ENCODE peak calls at places on chromosome 16, in four cellular contexts. P is GM12878, O is HepG2, C is K562. X is an unnamed sample.
A peak's percentile ranks its signal among the peaks of the same experiment; 100 is the strongest.

GRCh38 chr16:4384497-4384896 is 12.8 kb downstream of the VASN start:
- DNase-seq in O (no peak), C (no peak), P (no peak), X (no peak)

GRCh38 chr16:76360384-76360783 is 83.2 kb downstream of the CNTNAP4 start:
- DNase-seq in O (no peak), C (no peak), P (no peak), X (no peak)

GRCh38 chr16:2470234-2470601 is 879 bp upstream of the NTN3 start:
- DNase-seq in C (no peak), P (no peak), O (no peak), X (no peak)

GRCh38 chr16:60905806-60906205 is 1130.4 kb downstream of the CDH8 start:
- DNase-seq in O (no peak), P (no peak), C (no peak), X (no peak)

GRCh38 chr16:11576427-11577289 is 10.1 kb downstream of the LITAF start:
- DNase-seq in O (peak; percentile 97), C (no peak), P (peak; percentile 82), X (no peak)

GRCh38 chr16:75326333-75326732 is 74.9 kb upstream of the BCAR1 start:
- DNase-seq in P (no peak), O (no peak), C (no peak), X (no peak)

GRCh38 chr16:31081428-31082351 is 7.1 kb downstream of the PRSS53 start:
- DNase-seq in P (no peak), C (no peak), O (no peak), X (no peak)

GRCh38 chr16:2673066-2673999 is 9.0 kb upstream of the KCTD5 start:
- DNase-seq in C (peak; percentile 95), O (peak; percentile 86), P (peak; percentile 54), X (peak; percentile 96)

GRCh38 chr16:84843149-84844048 is 23.6 kb downstream of the CRISPLD2 start:
- DNase-seq in O (no peak), C (no peak), P (no peak), X (no peak)

GRCh38 chr16:54033747-54034146 is 252.8 kb downstream of the IRX3 start:
- DNase-seq in C (no peak), P (no peak), O (no peak), X (no peak)

GRCh38 chr16:17590711-17591654 is 120.2 kb upstream of the XYLT1 start:
- DNase-seq in O (no peak), P (no peak), C (peak; percentile 60), X (no peak)

GRCh38 chr16:2208308-2208707 is 2.4 kb downstream of the BRICD5 start:
- DNase-seq in C (no peak), P (no peak), O (no peak), X (no peak)

GRCh38 chr16:10031473-10031872 is 150.8 kb downstream of the GRIN2A start:
- DNase-seq in P (no peak), C (no peak), O (no peak), X (peak; percentile 24)

GRCh38 chr16:53285236-53285635 is 149.0 kb upstream of the RBL2 start:
- DNase-seq in O (no peak), P (no peak), C (no peak), X (no peak)

GRCh38 chr16:85330694-85331188 is 218.5 kb upstream of the CIBAR2 start:
- DNase-seq in O (peak; percentile 72), P (no peak), C (peak; percentile 89), X (peak; percentile 96)

GRCh38 chr16:4314532-4315184 is 1.2 kb upstream of the GLIS2 start:
- DNase-seq in C (peak; percentile 64), P (no peak), O (no peak), X (peak; percentile 72)

GRCh38 chr16:66695935-66696668 is 441 bp downstream of the CMTM4 start:
- DNase-seq in P (no peak), C (peak; percentile 53), O (no peak), X (peak; percentile 68)

GRCh38 chr16:68289621-68290329 is 21.0 kb downstream of the SLC7A6OS start:
- DNase-seq in C (peak; percentile 87), P (peak; percentile 77), O (no peak), X (no peak)

GRCh38 chr16:50655558-50656055 is 25.5 kb downstream of the SNX20 start:
- DNase-seq in C (no peak), O (no peak), P (no peak), X (no peak)

GRCh38 chr16:31537362-31537921 is 9.7 kb downstream of the AHSP start:
- DNase-seq in P (no peak), C (no peak), O (no peak), X (peak; percentile 73)

GRCh38 chr16:83926726-83927397 is 26.2 kb upstream of the OSGIN1 start:
- DNase-seq in O (peak; percentile 82), P (no peak), C (peak; percentile 82), X (peak; percentile 90)

GRCh38 chr16:72897707-72898106 is 150.2 kb downstream of the ZFHX3 start:
- DNase-seq in P (no peak), C (no peak), O (no peak), X (no peak)

GRCh38 chr16:65410801-65411200 is 288.9 kb upstream of the CDH11 start:
- DNase-seq in O (no peak), P (no peak), C (no peak), X (no peak)

GRCh38 chr16:73672135-73672534 is 624.2 kb upstream of the ZFHX3 start:
- DNase-seq in P (no peak), C (no peak), O (no peak), X (no peak)

GRCh38 chr16:86640265-86640843 is 62.0 kb downstream of the FOXL1 start:
- DNase-seq in P (no peak), C (no peak), O (no peak), X (no peak)

GRCh38 chr16:22161999-22162657 is at the start of gene SDR42E2:
- DNase-seq in P (no peak), C (peak; percentile 32), O (no peak), X (peak; percentile 89)

GRCh38 chr16:68105611-68106010 is 20.4 kb downstream of the NFATC3 start:
- DNase-seq in P (no peak), C (no peak), O (no peak), X (no peak)

GRCh38 chr16:3578610-3579551 is 1.7 kb upstream of the NLRC3 start:
- DNase-seq in P (peak; percentile 56), C (no peak), O (no peak), X (peak; percentile 39)

GRCh38 chr16:69166946-69167930 is 19.7 kb upstream of the SNTB2 start:
- DNase-seq in C (no peak), P (no peak), O (no peak), X (no peak)

GRCh38 chr16:8849411-8850011 is 19.3 kb downstream of the CARHSP1 start:
- DNase-seq in P (no peak), O (no peak), C (no peak), X (no peak)

GRCh38 chr16:11916524-11917285 is 949 bp upstream of the GSPT1 start:
- DNase-seq in P (no peak), C (peak; percentile 42), O (peak; percentile 99), X (no peak)

DNA sequence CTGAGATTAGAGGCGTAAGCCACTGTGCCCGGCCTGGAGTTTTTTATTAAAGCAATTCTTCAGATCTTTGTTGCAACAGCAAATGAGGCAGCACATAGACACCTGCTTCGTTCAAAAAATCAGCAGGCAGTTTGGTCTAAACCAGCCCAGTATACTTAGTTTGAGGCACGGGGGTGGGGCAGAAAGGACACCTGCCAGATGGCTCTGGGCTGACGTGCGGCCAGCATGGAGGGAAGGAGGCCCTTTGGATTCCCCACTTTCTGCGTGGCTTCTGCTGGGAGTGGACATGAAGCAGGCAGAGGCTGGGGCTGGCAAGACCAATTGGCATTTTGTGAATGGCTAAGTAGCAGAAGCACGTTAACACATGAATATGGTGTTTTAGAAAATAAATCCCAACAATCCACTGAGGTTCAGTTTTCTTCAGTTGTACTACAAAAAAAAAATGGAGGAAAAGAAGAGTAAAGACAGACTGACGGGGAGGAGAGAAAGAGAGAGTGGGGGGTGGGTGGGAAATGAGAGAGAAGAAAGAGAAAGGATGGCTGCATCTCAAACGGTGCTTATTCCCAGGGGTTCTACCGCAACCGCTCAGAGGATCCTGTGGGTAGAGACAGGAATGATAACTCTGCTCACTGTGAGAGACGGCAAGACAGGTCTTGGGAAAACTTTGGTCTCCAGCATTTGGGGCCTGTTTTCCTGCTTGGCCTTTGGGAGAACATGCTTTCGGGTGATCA is 16.3 kb downstream of the C16orf46 start:
- DNase-seq in C (no peak), P (no peak), O (no peak), X (peak; percentile 37)
- H3K4me2 ChIP-seq in C (no peak overlapping the region), P (no peak overlapping the region), O (no peak overlapping the region), X (peak overlapping the region; percentile 66)

DNA sequence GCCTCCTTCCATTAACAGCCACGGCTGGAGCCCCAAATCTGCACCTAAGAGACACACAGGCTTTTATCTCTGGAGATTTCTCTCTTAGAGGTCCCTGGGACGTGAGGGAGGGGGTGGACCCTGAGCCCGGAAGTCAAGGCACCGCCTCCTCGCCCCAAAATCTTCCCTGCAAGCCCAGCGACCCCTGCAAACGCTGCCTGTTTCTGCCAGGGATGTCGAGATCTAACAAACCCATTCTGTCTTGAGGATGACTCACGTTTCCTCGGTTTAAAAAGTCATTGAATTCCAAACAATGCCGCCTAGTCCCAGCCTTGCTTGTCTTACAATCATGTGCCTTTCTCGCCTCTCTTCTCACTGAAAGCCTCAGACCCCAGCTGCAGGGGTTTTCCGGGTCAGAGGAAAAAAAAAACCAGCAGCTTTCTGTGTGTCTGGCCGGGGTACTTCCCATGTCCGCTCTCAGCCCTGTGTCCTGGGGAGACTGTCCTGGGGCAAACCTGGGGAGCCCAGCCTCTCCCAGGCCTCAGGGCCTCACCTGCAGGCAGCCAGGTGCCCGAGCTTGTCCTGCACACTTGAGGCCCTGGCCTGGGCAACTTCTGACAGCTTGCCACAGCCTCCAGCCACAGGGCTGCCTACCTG is 15.4 kb downstream of the ARL2BP start:
- DNase-seq in P (peak; percentile 42), O (no peak), C (peak; percentile 42), X (peak; percentile 79)
- TF ChIP-seq JUNB in P (no peak), O (no peak), C (no peak), X (no peak)

GRCh38 chr16:89410794-89411309 is 79.5 kb downstream of the ANKRD11 start:
- DNase-seq in C (no peak), O (peak; percentile 34), P (no peak), X (no peak)

GRCh38 chr16:89412811-89413210 is 77.5 kb downstream of the ANKRD11 start:
- DNase-seq in O (peak; percentile 74), P (no peak), C (peak; percentile 37), X (peak; percentile 55)

GRCh38 chr16:89409161-89409711 is 81.1 kb downstream of the ANKRD11 start:
- DNase-seq in C (no peak), P (no peak), O (no peak), X (no peak)

GRCh38 chr16:89410322-89410721 is 80.0 kb downstream of the ANKRD11 start:
- DNase-seq in O (no peak), P (no peak), C (no peak), X (no peak)

DNA sequence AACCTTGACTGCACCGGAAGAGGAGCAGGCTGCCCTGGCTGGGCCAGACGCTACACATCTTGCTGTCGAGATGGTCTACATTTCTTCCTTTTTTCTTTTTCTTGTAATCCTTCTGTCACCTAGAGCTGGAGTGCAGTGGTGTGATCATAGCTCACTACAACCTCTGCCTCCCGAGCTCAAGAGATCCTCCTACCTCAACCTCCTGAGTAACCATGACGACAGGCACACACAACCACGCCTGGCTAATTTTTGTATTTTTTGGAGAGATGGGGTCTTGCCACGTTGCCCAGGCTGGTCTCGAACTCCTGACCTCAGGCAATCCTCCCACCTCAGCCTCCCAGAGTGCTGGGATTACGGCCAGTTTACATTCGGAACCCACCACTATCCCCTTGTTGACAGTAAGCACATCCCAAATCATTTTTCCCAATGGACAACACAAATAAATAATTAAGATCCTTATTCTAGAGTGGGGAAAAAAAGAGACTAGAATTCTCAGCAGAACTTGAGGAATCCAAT is 79.0 kb downstream of the ANKRD11 start:
- DNase-seq in O (no peak), P (no peak), C (no peak), X (no peak)
- TF ChIP-seq CREB1 in O (no peak), P (no peak), C (no peak), X (no peak)

GRCh38 chr16:71771571-71771970 is 37.1 kb downstream of the AP1G1 start:
- DNase-seq in P (no peak), C (no peak), O (no peak), X (no peak)
- H3K4me2 ChIP-seq in P (no peak overlapping the region), C (no peak overlapping the region), O (no peak overlapping the region), X (no peak overlapping the region)

GRCh38 chr16:29779474-29779873 is 1.4 kb downstream of the ZG16 start:
- DNase-seq in P (no peak), C (no peak), O (peak; percentile 81), X (peak; percentile 50)
- TF ChIP-seq JUNB in P (no peak), C (no peak), O (no peak), X (no peak)